ENCODE peak calls at places on chromosomes 3 and 15, in seven cellular contexts. One of them, this sample, is unnamed.

GRCh38 chr3:46693897-46694235 is 387 bp upstream of the ALS2CL start:
- DNase-seq in K562: no peak
- DNase-seq in H1: no peak
- DNase-seq in SK-N-SH: no peak
- DNase-seq in GM12878: no peak
- DNase-seq in GM12891: no peak
- DNase-seq in HepG2: no peak
- DNase-seq in this sample: peak; percentile 42

GRCh38 chr3:48433472-48434118 is 3.7 kb upstream of the PLXNB1 start:
- DNase-seq in GM12878: no peak
- DNase-seq in K562: no peak
- DNase-seq in HepG2: peak; percentile 79
- DNase-seq in GM12891: no peak
- DNase-seq in H1: no peak
- DNase-seq in SK-N-SH: no peak
- DNase-seq in this sample: no peak

GRCh38 chr3:159884661-159885402 is 103.8 kb upstream of the IL12A start:
- DNase-seq in SK-N-SH: peak; percentile 52
- DNase-seq in GM12878: no peak
- DNase-seq in HepG2: peak; percentile 9
- DNase-seq in K562: peak; percentile 11
- DNase-seq in GM12891: peak; percentile 17
- DNase-seq in H1: no peak
- DNase-seq in this sample: no peak

GRCh38 chr3:192188218-192188835 is 539.0 kb downstream of the FGF12 start:
- DNase-seq in SK-N-SH: peak; percentile 47
- DNase-seq in H1: peak; percentile 49
- DNase-seq in GM12878: no peak
- DNase-seq in HepG2: peak; percentile 33
- DNase-seq in GM12891: peak; percentile 19
- DNase-seq in K562: peak; percentile 55
- DNase-seq in this sample: peak; percentile 18

GRCh38 chr3:64620020-64620419 is 67.8 kb downstream of the ADAMTS9 start:
- DNase-seq in SK-N-SH: no peak
- DNase-seq in K562: no peak
- DNase-seq in GM12878: no peak
- DNase-seq in GM12891: no peak
- DNase-seq in HepG2: no peak
- DNase-seq in H1: no peak
- DNase-seq in this sample: no peak

GRCh38 chr3:46892285-46893145 is 15.0 kb downstream of the PTH1R start:
- DNase-seq in HepG2: no peak
- DNase-seq in K562: peak; percentile 24
- DNase-seq in SK-N-SH: peak; percentile 93
- DNase-seq in GM12878: no peak
- DNase-seq in H1: peak; percentile 58
- DNase-seq in GM12891: no peak
- DNase-seq in this sample: no peak

GRCh38 chr3:128487813-128488635 is 5.0 kb downstream of the GATA2 start:
- DNase-seq in H1: peak; percentile 62
- DNase-seq in GM12891: peak; percentile 75
- DNase-seq in HepG2: peak; percentile 89
- DNase-seq in SK-N-SH: peak; percentile 82
- DNase-seq in GM12878: no peak
- DNase-seq in K562: peak; percentile 95
- DNase-seq in this sample: peak; percentile 55

GRCh38 chr3:133643611-133644010 is 18.1 kb downstream of the TOPBP1 start:
- DNase-seq in GM12878: no peak
- DNase-seq in K562: no peak
- DNase-seq in GM12891: no peak
- DNase-seq in HepG2: no peak
- DNase-seq in H1: no peak
- DNase-seq in SK-N-SH: no peak
- DNase-seq in this sample: no peak

GRCh38 chr15:85453144-85453872 is 72.9 kb downstream of the AKAP13 start:
- DNase-seq in K562: peak; percentile 2
- DNase-seq in HepG2: no peak
- DNase-seq in SK-N-SH: no peak
- DNase-seq in H1: no peak
- DNase-seq in GM12878: no peak
- DNase-seq in GM12891: no peak
- DNase-seq in this sample: no peak

GRCh38 chr3:31695280-31696008 is 162.7 kb downstream of the STT3B start:
- DNase-seq in H1: no peak
- DNase-seq in SK-N-SH: no peak
- DNase-seq in GM12891: no peak
- DNase-seq in GM12878: no peak
- DNase-seq in HepG2: no peak
- DNase-seq in K562: peak; percentile 16
- DNase-seq in this sample: no peak

GRCh38 chr15:58463815-58464697 is 32.3 kb downstream of the LIPC start:
- DNase-seq in HepG2: peak; percentile 54
- DNase-seq in SK-N-SH: no peak
- DNase-seq in GM12878: no peak
- DNase-seq in K562: no peak
- DNase-seq in H1: no peak
- DNase-seq in GM12891: no peak
- DNase-seq in this sample: no peak

DNA sequence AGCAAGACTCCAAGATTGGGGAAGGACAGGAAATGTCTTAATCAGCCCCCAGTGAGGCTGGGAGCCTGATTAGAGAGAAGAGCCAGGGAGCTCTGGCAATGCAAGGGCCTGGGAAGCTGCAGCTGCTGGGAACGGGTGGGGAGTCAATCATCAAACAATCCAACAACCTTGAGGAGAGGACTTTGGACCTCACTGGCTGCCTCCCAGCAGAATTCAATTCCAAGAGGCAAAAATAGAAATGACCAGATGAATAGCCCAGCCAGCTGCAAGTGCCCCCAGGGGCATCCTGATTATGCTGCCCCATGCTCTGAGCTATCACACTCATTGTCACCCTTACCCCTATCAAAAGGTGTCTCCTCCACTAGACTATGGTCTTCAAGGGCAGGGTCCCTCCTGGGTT is 6.1 kb upstream of the HOMER2 start:
- DNase-seq in SK-N-SH: no peak
- DNase-seq in GM12891: no peak
- DNase-seq in GM12878: no peak
- DNase-seq in K562: no peak
- DNase-seq in HepG2: peak; percentile 24
- DNase-seq in H1: no peak
- DNase-seq in this sample: no peak
- TF ChIP-seq TAF1 in SK-N-SH: no peak
- TF ChIP-seq TAF1 in GM12891: no peak
- TF ChIP-seq TAF1 in GM12878: no peak
- TF ChIP-seq TAF1 in K562: no peak
- TF ChIP-seq TAF1 in HepG2: no peak
- TF ChIP-seq TAF1 in H1: no peak
- TF ChIP-seq TAF1 in this sample: no peak

GRCh38 chr3:138948371-138949001 is 1.5 kb downstream of the FOXL2NB start:
- DNase-seq in H1: no peak
- DNase-seq in GM12878: no peak
- DNase-seq in HepG2: no peak
- DNase-seq in K562: no peak
- DNase-seq in GM12891: no peak
- DNase-seq in SK-N-SH: no peak
- DNase-seq in this sample: no peak

GRCh38 chr3:138949445-138950005 is 2.5 kb downstream of the FOXL2NB start:
- DNase-seq in GM12891: no peak
- DNase-seq in HepG2: no peak
- DNase-seq in SK-N-SH: peak; percentile 45
- DNase-seq in GM12878: no peak
- DNase-seq in K562: no peak
- DNase-seq in H1: no peak
- DNase-seq in this sample: no peak

GRCh38 chr3:138950006-138950644 is 3.1 kb downstream of the FOXL2NB start:
- DNase-seq in HepG2: no peak
- DNase-seq in SK-N-SH: peak; percentile 73
- DNase-seq in H1: no peak
- DNase-seq in GM12878: no peak
- DNase-seq in K562: no peak
- DNase-seq in GM12891: no peak
- DNase-seq in this sample: no peak

GRCh38 chr3:138947303-138948121 is 495 bp downstream of the FOXL2NB start:
- DNase-seq in HepG2: no peak
- DNase-seq in SK-N-SH: no peak
- DNase-seq in H1: no peak
- DNase-seq in GM12891: no peak
- DNase-seq in K562: peak; percentile 69
- DNase-seq in GM12878: no peak
- DNase-seq in this sample: no peak

DNA sequence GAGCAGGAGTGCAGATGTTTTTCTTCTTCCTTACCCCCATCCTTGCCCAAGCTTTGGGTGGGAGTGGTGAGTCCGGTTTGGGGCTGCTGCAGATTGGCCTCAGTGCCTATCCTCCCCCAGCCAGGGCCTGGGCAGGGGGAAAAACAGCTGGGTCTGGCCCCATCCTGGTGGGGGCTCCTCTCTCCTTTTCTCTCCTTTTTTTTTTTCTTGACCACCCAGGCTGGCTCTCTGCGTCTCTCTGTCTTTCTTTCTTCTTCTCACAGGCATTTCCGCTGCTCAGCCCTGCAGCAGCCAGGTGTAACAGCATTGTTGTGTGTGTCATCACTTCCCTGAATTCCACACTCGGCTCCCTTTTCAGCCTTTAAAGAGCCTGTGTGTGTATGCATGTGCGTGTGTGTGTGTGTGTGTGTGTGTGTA is 2.0 kb downstream of the FOXL2NB start:
- DNase-seq in H1: no peak
- DNase-seq in SK-N-SH: no peak
- DNase-seq in GM12891: no peak
- DNase-seq in HepG2: no peak
- DNase-seq in GM12878: no peak
- DNase-seq in K562: no peak
- DNase-seq in this sample: no peak
- TF ChIP-seq POLR2AphosphoS5 in H1: no peak
- TF ChIP-seq POLR2AphosphoS5 in SK-N-SH: no peak
- TF ChIP-seq POLR2AphosphoS5 in GM12891: no peak
- TF ChIP-seq POLR2AphosphoS5 in HepG2: no peak
- TF ChIP-seq POLR2AphosphoS5 in GM12878: no peak
- TF ChIP-seq POLR2AphosphoS5 in K562: no peak
- TF ChIP-seq POLR2AphosphoS5 in this sample: no peak

DNA sequence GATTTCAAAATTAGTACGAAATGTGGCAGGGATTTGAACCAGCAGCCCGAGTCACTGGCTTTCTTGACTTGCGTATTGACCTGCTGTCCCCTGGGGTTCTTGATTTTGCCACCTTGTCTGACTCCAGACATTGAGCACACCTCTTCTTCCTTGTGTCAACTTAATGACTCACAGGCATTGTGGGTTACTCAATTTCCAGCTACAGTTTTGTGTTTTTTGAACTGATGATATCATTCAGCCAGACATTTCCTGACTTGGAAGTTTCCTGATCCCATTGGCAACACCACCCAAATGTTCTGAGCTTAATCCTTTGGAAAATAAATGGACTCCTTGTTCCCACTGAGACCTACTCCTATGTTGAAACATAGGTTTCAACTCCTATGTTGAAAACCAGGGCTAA is 64.2 kb downstream of the MOBP start:
- DNase-seq in GM12878: no peak
- DNase-seq in GM12891: no peak
- DNase-seq in SK-N-SH: no peak
- DNase-seq in HepG2: peak; percentile 35
- DNase-seq in K562: no peak
- DNase-seq in H1: no peak
- DNase-seq in this sample: no peak
- TF ChIP-seq TAF1 in GM12878: no peak
- TF ChIP-seq TAF1 in GM12891: no peak
- TF ChIP-seq TAF1 in SK-N-SH: no peak
- TF ChIP-seq TAF1 in HepG2: no peak
- TF ChIP-seq TAF1 in K562: no peak
- TF ChIP-seq TAF1 in H1: no peak
- TF ChIP-seq TAF1 in this sample: no peak

GRCh38 chr3:150371741-150372254 is 36.3 kb upstream of the TSC22D2 start:
- DNase-seq in HepG2: peak; percentile 85
- DNase-seq in K562: peak; percentile 76
- DNase-seq in H1: no peak
- DNase-seq in GM12891: no peak
- DNase-seq in SK-N-SH: no peak
- DNase-seq in GM12878: no peak
- DNase-seq in this sample: no peak
- TF ChIP-seq POLR2AphosphoS5 in HepG2: no peak
- TF ChIP-seq POLR2AphosphoS5 in K562: no peak
- TF ChIP-seq POLR2AphosphoS5 in H1: no peak
- TF ChIP-seq POLR2AphosphoS5 in GM12891: no peak
- TF ChIP-seq POLR2AphosphoS5 in SK-N-SH: peak; percentile 84
- TF ChIP-seq POLR2AphosphoS5 in GM12878: no peak
- TF ChIP-seq POLR2AphosphoS5 in this sample: no peak

DNA sequence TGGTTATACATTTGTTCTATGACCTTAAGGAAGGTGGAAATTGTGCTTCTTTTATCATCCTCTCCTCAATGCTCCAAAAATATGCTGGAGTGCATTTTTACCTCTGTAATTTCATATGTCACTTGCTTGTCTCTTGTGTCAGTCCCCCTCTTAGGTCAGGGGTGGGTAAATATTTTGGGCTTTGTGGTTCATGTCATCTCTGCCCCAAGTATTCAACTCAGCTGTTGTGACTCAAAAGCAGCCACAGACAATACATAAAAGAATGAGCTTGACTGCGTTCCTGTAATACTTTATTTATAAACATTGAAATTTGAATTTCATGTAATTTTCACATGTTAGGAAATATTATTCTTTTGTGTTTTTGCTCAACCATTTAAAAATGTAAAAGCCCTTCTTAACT is 60.4 kb upstream of the SLC24A5 start:
- DNase-seq in SK-N-SH: no peak
- DNase-seq in GM12891: no peak
- DNase-seq in H1: no peak
- DNase-seq in GM12878: no peak
- DNase-seq in K562: no peak
- DNase-seq in HepG2: no peak
- DNase-seq in this sample: no peak
- TF ChIP-seq TAF1 in SK-N-SH: no peak
- TF ChIP-seq TAF1 in GM12891: no peak
- TF ChIP-seq TAF1 in H1: no peak
- TF ChIP-seq TAF1 in GM12878: no peak
- TF ChIP-seq TAF1 in K562: no peak
- TF ChIP-seq TAF1 in HepG2: no peak
- TF ChIP-seq TAF1 in this sample: no peak

GRCh38 chr15:90872481-90873184 is 4.2 kb downstream of the FURIN start:
- DNase-seq in HepG2: peak; percentile 56
- DNase-seq in GM12878: no peak
- DNase-seq in H1: no peak
- DNase-seq in K562: peak; percentile 77
- DNase-seq in SK-N-SH: peak; percentile 49
- DNase-seq in GM12891: no peak
- DNase-seq in this sample: peak; percentile 43

GRCh38 chr15:90876046-90876445 is 7.7 kb downstream of the FURIN start:
- DNase-seq in K562: no peak
- DNase-seq in HepG2: no peak
- DNase-seq in GM12891: no peak
- DNase-seq in GM12878: no peak
- DNase-seq in SK-N-SH: no peak
- DNase-seq in H1: no peak
- DNase-seq in this sample: no peak

GRCh38 chr15:90873488-90873997 is 5.2 kb downstream of the FURIN start:
- DNase-seq in GM12891: no peak
- DNase-seq in HepG2: no peak
- DNase-seq in K562: no peak
- DNase-seq in GM12878: no peak
- DNase-seq in H1: no peak
- DNase-seq in SK-N-SH: no peak
- DNase-seq in this sample: no peak

GRCh38 chr15:90875549-90875981 is 7.2 kb downstream of the FURIN start:
- DNase-seq in H1: no peak
- DNase-seq in GM12878: no peak
- DNase-seq in GM12891: no peak
- DNase-seq in K562: no peak
- DNase-seq in SK-N-SH: no peak
- DNase-seq in HepG2: no peak
- DNase-seq in this sample: no peak

GRCh38 chr15:90873998-90874605 is 5.7 kb downstream of the FURIN start:
- DNase-seq in H1: no peak
- DNase-seq in SK-N-SH: no peak
- DNase-seq in GM12878: no peak
- DNase-seq in K562: peak; percentile 80
- DNase-seq in GM12891: no peak
- DNase-seq in HepG2: peak; percentile 97
- DNase-seq in this sample: no peak
- TF ChIP-seq POLR2AphosphoS5 in H1: no peak
- TF ChIP-seq POLR2AphosphoS5 in SK-N-SH: no peak
- TF ChIP-seq POLR2AphosphoS5 in GM12878: no peak
- TF ChIP-seq POLR2AphosphoS5 in K562: peak; percentile 35
- TF ChIP-seq POLR2AphosphoS5 in GM12891: no peak
- TF ChIP-seq POLR2AphosphoS5 in HepG2: no peak
- TF ChIP-seq POLR2AphosphoS5 in this sample: no peak

This sample was measured in GM12892.